ENCODE peak calls at places on chromosomes 12 and 14, in five cellular contexts. One of them, this sample, is unnamed.

GRCh38 chr12:23376238-23376637 is 573.2 kb downstream of the SOX5 start:
- DNase-seq in NCI-H1417: no peak
- DNase-seq in LNCaP clone FGC: no peak
- DNase-seq in T47D: peak
- DNase-seq in stimulated activated CD4-positive, alpha-beta T cell treated with anti-CD3 and anti-CD28 coated beads, Interleukin-1b, Interleukin-23, amount 100 ng/mL, for 24 hours: no peak
- DNase-seq in this sample: no peak

GRCh38 chr12:106759526-106760183 is 14.8 kb upstream of the RIC8B start:
- DNase-seq in NCI-H1417: no peak
- DNase-seq in LNCaP clone FGC: no peak
- DNase-seq in T47D: no peak
- DNase-seq in stimulated activated CD4-positive, alpha-beta T cell treated with anti-CD3 and anti-CD28 coated beads, Interleukin-1b, Interleukin-23, amount 100 ng/mL, for 24 hours: no peak
- DNase-seq in this sample: no peak

GRCh38 chr14:81591266-81591665 is 57.6 kb upstream of the SEL1L start:
- DNase-seq in NCI-H1417: no peak
- DNase-seq in LNCaP clone FGC: no peak
- DNase-seq in T47D: no peak
- DNase-seq in stimulated activated CD4-positive, alpha-beta T cell treated with anti-CD3 and anti-CD28 coated beads, Interleukin-1b, Interleukin-23, amount 100 ng/mL, for 24 hours: no peak
- DNase-seq in this sample: no peak

GRCh38 chr12:118840399-118840798 is 140.9 kb upstream of the SRRM4 start:
- DNase-seq in NCI-H1417: peak
- DNase-seq in LNCaP clone FGC: no peak
- DNase-seq in T47D: no peak
- DNase-seq in stimulated activated CD4-positive, alpha-beta T cell treated with anti-CD3 and anti-CD28 coated beads, Interleukin-1b, Interleukin-23, amount 100 ng/mL, for 24 hours: no peak
- DNase-seq in this sample: no peak

GRCh38 chr14:56284641-56285040 is 166.4 kb downstream of the PELI2 start:
- DNase-seq in NCI-H1417: no peak
- DNase-seq in LNCaP clone FGC: no peak
- DNase-seq in T47D: no peak
- DNase-seq in stimulated activated CD4-positive, alpha-beta T cell treated with anti-CD3 and anti-CD28 coated beads, Interleukin-1b, Interleukin-23, amount 100 ng/mL, for 24 hours: no peak
- DNase-seq in this sample: no peak

GRCh38 chr12:6276936-6277615 is 33.4 kb upstream of the PLEKHG6 start:
- DNase-seq in NCI-H1417: no peak
- DNase-seq in LNCaP clone FGC: peak
- DNase-seq in T47D: no peak
- DNase-seq in stimulated activated CD4-positive, alpha-beta T cell treated with anti-CD3 and anti-CD28 coated beads, Interleukin-1b, Interleukin-23, amount 100 ng/mL, for 24 hours: no peak
- DNase-seq in this sample: no peak

GRCh38 chr12:62785941-62786559 is 148.9 kb downstream of the PPM1H start:
- DNase-seq in NCI-H1417: no peak
- DNase-seq in LNCaP clone FGC: no peak
- DNase-seq in T47D: no peak
- DNase-seq in stimulated activated CD4-positive, alpha-beta T cell treated with anti-CD3 and anti-CD28 coated beads, Interleukin-1b, Interleukin-23, amount 100 ng/mL, for 24 hours: no peak
- DNase-seq in this sample: peak

GRCh38 chr12:24748326-24748725 is 200.6 kb downstream of the BCAT1 start:
- DNase-seq in NCI-H1417: no peak
- DNase-seq in LNCaP clone FGC: no peak
- DNase-seq in T47D: no peak
- DNase-seq in stimulated activated CD4-positive, alpha-beta T cell treated with anti-CD3 and anti-CD28 coated beads, Interleukin-1b, Interleukin-23, amount 100 ng/mL, for 24 hours: no peak
- DNase-seq in this sample: no peak

GRCh38 chr14:30553311-30553989 is 5.5 kb upstream of the G2E3 start:
- DNase-seq in NCI-H1417: no peak
- DNase-seq in LNCaP clone FGC: no peak
- DNase-seq in T47D: no peak
- DNase-seq in stimulated activated CD4-positive, alpha-beta T cell treated with anti-CD3 and anti-CD28 coated beads, Interleukin-1b, Interleukin-23, amount 100 ng/mL, for 24 hours: no peak
- DNase-seq in this sample: no peak

GRCh38 chr12:52243264-52243773 is 10.3 kb downstream of the KRT7 start:
- DNase-seq in NCI-H1417: no peak
- DNase-seq in LNCaP clone FGC: peak
- DNase-seq in T47D: no peak
- DNase-seq in stimulated activated CD4-positive, alpha-beta T cell treated with anti-CD3 and anti-CD28 coated beads, Interleukin-1b, Interleukin-23, amount 100 ng/mL, for 24 hours: no peak
- DNase-seq in this sample: peak

GRCh38 chr14:100159107-100159864 is at the start of gene DEGS2:
- DNase-seq in NCI-H1417: peak
- DNase-seq in LNCaP clone FGC: no peak
- DNase-seq in T47D: peak
- DNase-seq in stimulated activated CD4-positive, alpha-beta T cell treated with anti-CD3 and anti-CD28 coated beads, Interleukin-1b, Interleukin-23, amount 100 ng/mL, for 24 hours: peak
- DNase-seq in this sample: no peak

GRCh38 chr12:49296836-49297694 is 2.1 kb downstream of the PRPH start:
- DNase-seq in NCI-H1417: peak
- DNase-seq in LNCaP clone FGC: no peak
- DNase-seq in T47D: peak
- DNase-seq in stimulated activated CD4-positive, alpha-beta T cell treated with anti-CD3 and anti-CD28 coated beads, Interleukin-1b, Interleukin-23, amount 100 ng/mL, for 24 hours: no peak
- DNase-seq in this sample: no peak

GRCh38 chr14:26204362-26204953 is 393.4 kb downstream of the NOVA1 start:
- DNase-seq in NCI-H1417: no peak
- DNase-seq in LNCaP clone FGC: no peak
- DNase-seq in T47D: no peak
- DNase-seq in stimulated activated CD4-positive, alpha-beta T cell treated with anti-CD3 and anti-CD28 coated beads, Interleukin-1b, Interleukin-23, amount 100 ng/mL, for 24 hours: no peak
- DNase-seq in this sample: peak

GRCh38 chr12:55743967-55744931 is 1.3 kb downstream of the GDF11 start:
- DNase-seq in NCI-H1417: peak
- DNase-seq in LNCaP clone FGC: no peak
- DNase-seq in T47D: no peak
- DNase-seq in stimulated activated CD4-positive, alpha-beta T cell treated with anti-CD3 and anti-CD28 coated beads, Interleukin-1b, Interleukin-23, amount 100 ng/mL, for 24 hours: no peak
- DNase-seq in this sample: no peak

GRCh38 chr12:133081408-133081806 is 684 bp downstream of the ZNF140 start:
- DNase-seq in NCI-H1417: peak
- DNase-seq in LNCaP clone FGC: no peak
- DNase-seq in T47D: no peak
- DNase-seq in stimulated activated CD4-positive, alpha-beta T cell treated with anti-CD3 and anti-CD28 coated beads, Interleukin-1b, Interleukin-23, amount 100 ng/mL, for 24 hours: no peak
- DNase-seq in this sample: no peak